ENCODE peak calls at places on chromosomes 11 and 22, in eight cellular contexts. I is foreskin keratinocyte, M is body of pancreas, H is IMR-90, K is psoas muscle, V is tibial artery, Q is fibroblast of mammary gland, O is HCT116. J is an unnamed sample.

GRCh38 chr22:17234144-17234623 is 14.9 kb upstream of the ADA2 start:
- DNase-seq in I (no peak), M (no peak), H (no peak), K (peak), V (no peak), Q (peak), O (peak), J (no peak)

GRCh38 chr22:38350444-38351359 is 33.5 kb upstream of the CSNK1E start:
- DNase-seq in I (no peak), M (no peak), H (no peak), K (no peak), V (peak), Q (no peak), O (no peak), J (no peak)

GRCh38 chr11:44530413-44531115 is 34.9 kb upstream of the CD82 start:
- DNase-seq in I (no peak), M (no peak), H (peak), K (no peak), V (no peak), Q (peak), O (no peak), J (no peak)

GRCh38 chr11:9956483-9956882 is 292.6 kb downstream of the SWAP70 start:
- DNase-seq in I (no peak), M (no peak), H (peak), K (no peak), V (no peak), Q (no peak), O (no peak), J (no peak)

GRCh38 chr11:13850256-13851010 is 112.1 kb upstream of the SPON1 start:
- DNase-seq in I (no peak), M (no peak), H (no peak), K (no peak), V (no peak), Q (no peak), O (no peak), J (no peak)

GRCh38 chr11:69914286-69915150 is 95.3 kb upstream of the FGF3 start:
- DNase-seq in I (peak), M (no peak), H (no peak), K (peak), V (peak), Q (no peak), O (no peak), J (no peak)

GRCh38 chr11:124751741-124752470 is at the start of gene VSIG2:
- DNase-seq in I (no peak), M (no peak), H (no peak), K (no peak), V (no peak), Q (no peak), O (no peak), J (no peak)

GRCh38 chr11:117197516-117198456 is 1.4 kb upstream of the TAGLN start:
- DNase-seq in I (no peak), M (no peak), H (peak), K (peak), V (peak), Q (no peak), O (no peak), J (no peak)

DNA sequence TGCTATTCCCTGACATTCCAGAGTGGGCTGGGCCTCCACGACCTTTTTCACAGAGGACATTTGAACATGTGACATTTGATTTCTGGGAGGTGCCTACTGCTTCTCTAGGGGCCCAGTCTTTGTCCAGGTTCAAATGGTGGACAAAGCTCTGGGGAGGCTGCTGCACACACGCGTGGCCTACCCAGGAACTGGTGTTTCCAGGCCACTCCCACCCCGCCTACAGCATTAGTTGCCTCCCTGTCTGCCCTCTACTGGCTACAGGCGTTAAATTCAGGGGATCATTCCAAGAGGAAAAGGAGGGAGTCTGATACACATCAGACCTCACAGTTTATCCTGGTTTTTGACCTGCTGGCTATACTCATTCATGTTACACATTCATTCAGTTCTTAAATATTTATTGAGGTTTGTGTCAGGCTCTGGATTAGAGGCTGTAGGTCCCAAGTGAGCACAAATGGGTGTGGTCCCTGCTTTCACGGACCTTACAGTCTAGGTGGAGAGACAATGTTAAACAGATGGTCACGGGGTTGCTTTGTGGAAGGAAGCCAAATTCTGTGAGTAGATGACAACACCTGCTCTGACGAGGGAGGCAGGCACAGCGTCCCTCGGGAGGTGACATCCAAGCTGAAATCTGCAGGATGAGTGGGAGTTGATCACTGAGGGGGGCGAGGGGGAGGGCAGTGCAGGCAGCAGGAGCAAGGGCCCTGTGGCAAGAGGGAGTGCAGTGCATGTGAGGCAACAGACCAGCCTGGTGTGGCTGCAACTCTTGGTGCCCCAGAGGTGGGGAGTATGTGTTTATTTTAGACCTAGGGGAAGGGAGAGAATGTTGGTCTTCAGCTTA is 11.8 kb downstream of the TUB start:
- DNase-seq in I (peak), M (peak), H (peak), K (peak), V (peak), Q (peak), O (peak), J (no peak)
- TF ChIP-seq CTCF in I (peak), M (peak), H (peak), K (peak), V (peak), Q (peak), O (peak), J (peak)

GRCh38 chr11:870127-870413 is 27.4 kb downstream of the TSPAN4 start:
- DNase-seq in I (no peak), M (no peak), H (no peak), K (no peak), V (no peak), Q (no peak), O (no peak), J (no peak)
- TF ChIP-seq CTCF in I (peak), M (no peak), H (peak), K (no peak), V (no peak), Q (no peak), O (peak), J (peak)

GRCh38 chr11:362642-363442 is 6.5 kb upstream of the B4GALNT4 start:
- DNase-seq in I (no peak), M (no peak), H (no peak), K (no peak), V (no peak), Q (no peak), O (no peak), J (no peak)

GRCh38 chr11:364991-365390 is 4.3 kb upstream of the B4GALNT4 start:
- DNase-seq in I (no peak), M (no peak), H (no peak), K (no peak), V (peak), Q (no peak), O (no peak), J (no peak)

GRCh38 chr11:365831-366230 is 3.5 kb upstream of the B4GALNT4 start:
- DNase-seq in I (no peak), M (no peak), H (no peak), K (no peak), V (no peak), Q (no peak), O (no peak), J (no peak)

GRCh38 chr11:360326-361280 is 8.7 kb upstream of the B4GALNT4 start:
- DNase-seq in I (no peak), M (no peak), H (no peak), K (no peak), V (peak), Q (no peak), O (no peak), J (no peak)

GRCh38 chr11:363948-364761 is 5.1 kb upstream of the B4GALNT4 start:
- DNase-seq in I (peak), M (peak), H (no peak), K (no peak), V (peak), Q (peak), O (peak), J (peak)
- TF ChIP-seq CTCF in I (peak), M (peak), H (peak), K (no peak), V (no peak), Q (peak), O (peak), J (peak)

GRCh38 chr11:22928207-22928917 is 68.1 kb upstream of the CCDC179 start:
- DNase-seq in I (no peak), M (no peak), H (no peak), K (no peak), V (no peak), Q (no peak), O (no peak), J (no peak)
- TF ChIP-seq CTCF in I (peak), M (no peak), H (no peak), K (no peak), V (no peak), Q (peak), O (no peak), J (peak)

GRCh38 chr11:16587670-16588069 is 150.8 kb upstream of the C11orf58 start:
- DNase-seq in I (no peak), M (peak), H (no peak), K (peak), V (no peak), Q (no peak), O (no peak), J (no peak)

DNA sequence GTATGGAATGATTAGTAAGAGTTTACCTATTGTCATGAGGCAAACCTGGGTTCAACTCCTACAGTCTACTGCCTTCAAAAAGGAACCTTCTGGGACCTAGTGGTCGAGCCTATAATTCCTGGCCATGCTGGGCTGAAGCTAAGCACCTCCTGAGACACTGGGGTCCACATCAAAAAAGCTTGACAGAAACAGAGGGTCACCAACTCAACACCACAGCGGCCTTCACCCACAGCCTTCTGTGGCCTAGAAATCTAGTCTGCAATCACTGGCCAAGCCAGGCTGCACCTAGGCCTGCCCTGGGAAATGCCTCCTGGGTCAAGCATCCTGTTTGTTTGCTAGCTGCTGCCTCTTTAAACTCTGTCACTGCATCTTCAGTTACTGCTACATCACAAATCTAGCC is 153.9 kb upstream of the C11orf58 start:
- DNase-seq in I (no peak), M (no peak), H (no peak), K (no peak), V (no peak), Q (no peak), O (no peak), J (no peak)
- TF ChIP-seq CTCF in I (no peak), M (no peak), H (no peak), K (no peak), V (no peak), Q (no peak), O (no peak), J (no peak)

DNA sequence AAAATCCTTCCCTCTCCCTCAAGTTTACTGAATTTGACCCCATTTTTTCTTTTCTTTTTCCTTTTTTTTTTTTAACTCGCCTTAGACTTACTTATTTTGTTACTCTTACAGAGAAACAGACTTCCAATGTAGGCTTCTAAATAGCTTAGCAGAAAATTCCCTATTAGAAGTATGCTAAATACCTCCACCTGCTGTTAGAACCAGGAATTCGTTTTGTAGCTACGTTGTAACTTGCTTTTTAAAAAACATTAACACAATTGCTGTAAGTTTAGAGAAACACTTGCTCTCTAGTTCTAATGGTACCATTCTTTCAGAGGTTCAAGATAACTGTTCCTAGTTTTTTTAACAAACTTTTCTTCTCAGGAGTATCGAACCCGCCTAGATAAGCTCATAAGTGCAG is 324.2 kb downstream of the DCDC1 start:
- DNase-seq in I (no peak), M (no peak), H (no peak), K (no peak), V (no peak), Q (peak), O (peak), J (no peak)
- TF ChIP-seq CTCF in I (peak), M (no peak), H (no peak), K (no peak), V (no peak), Q (peak), O (peak), J (peak)